ENCODE peak calls at places on chromosomes 16 and 17, in seven cellular contexts. E, N, D, F, A, B and O are unnamed samples.

GRCh38 chr17:9456265-9456664 is 119.4 kb downstream of the STX8 start:
- DNase-seq in E (no peak), N (no peak), D (no peak), F (no peak), A (no peak), B (no peak), O (peak)

GRCh38 chr17:77273397-77274136 is 132.8 kb downstream of the SEC14L1 start:
- DNase-seq in E (no peak), N (no peak), D (no peak), F (no peak), A (no peak), B (peak), O (no peak)

GRCh38 chr16:10791048-10791447 is 27.5 kb downstream of the TVP23A start:
- DNase-seq in E (no peak), N (no peak), D (no peak), F (no peak), A (no peak), B (no peak), O (no peak)

GRCh38 chr17:14316131-14316854 is 15.4 kb downstream of the HS3ST3B1 start:
- DNase-seq in E (no peak), N (no peak), D (no peak), F (no peak), A (no peak), B (no peak), O (no peak)

GRCh38 chr17:2797632-2798031 is 1.4 kb downstream of the RAP1GAP2 start:
- DNase-seq in E (no peak), N (peak), D (no peak), F (no peak), A (no peak), B (no peak), O (no peak)

GRCh38 chr16:27315333-27316037 is 1.7 kb downstream of the IL4R start:
- DNase-seq in E (peak), N (no peak), D (peak), F (peak), A (no peak), B (peak), O (peak)

GRCh38 chr16:72898216-72898825 is 149.6 kb downstream of the ZFHX3 start:
- DNase-seq in E (no peak), N (no peak), D (no peak), F (no peak), A (no peak), B (no peak), O (no peak)

GRCh38 chr17:74290340-74290739 is 16.3 kb downstream of the DNAI2 start:
- DNase-seq in E (no peak), N (no peak), D (no peak), F (no peak), A (no peak), B (no peak), O (no peak)